ENCODE peak calls at places on chromosome 2, in ten cellular contexts. L is mesendoderm, I is A549, V is DND-41, F is fibroblast of lung, C is hepatocyte, D is PC-3, M is mammary epithelial cell, R is osteoblast, J is H1. A is an unnamed sample.

GRCh38 chr2:85243101-85244072 is 84.4 kb downstream of the TGOLN2 start:
- DNase-seq in M (no peak), V (peak), D (peak), F (peak), R (no peak), I (peak), J (no peak), C (no peak), L (peak), A (peak)

GRCh38 chr2:221675509-221675908 is 103.4 kb upstream of the EPHA4 start:
- DNase-seq in F (no peak), L (no peak), M (no peak), I (no peak), C (no peak), J (no peak), V (no peak), R (peak), D (no peak), A (no peak)

GRCh38 chr2:72919414-72920316 is 2.3 kb downstream of the EMX1 start:
- DNase-seq in M (no peak), L (peak), F (peak), D (no peak), V (no peak), J (no peak), C (no peak), I (no peak), R (peak), A (peak)

GRCh38 chr2:52264488-52264887 is 1232.6 kb upstream of the NRXN1 start:
- DNase-seq in M (no peak), L (peak), R (no peak), F (no peak), C (no peak), J (no peak), D (no peak), V (no peak), I (no peak), A (no peak)

GRCh38 chr2:232417489-232417888 is 10.8 kb downstream of the ALPG start:
- DNase-seq in C (no peak), R (peak), D (no peak), I (no peak), J (no peak), M (no peak), V (no peak), F (no peak), L (no peak), A (no peak)

GRCh38 chr2:146143971-146144370 is 1624.1 kb upstream of the ZEB2 start:
- DNase-seq in V (no peak), L (no peak), D (no peak), F (no peak), R (peak), M (no peak), I (no peak), J (no peak), C (no peak), A (peak)

GRCh38 chr2:6231166-6231565 is 539.0 kb downstream of the SOX11 start:
- DNase-seq in M (no peak), I (no peak), F (no peak), V (no peak), J (no peak), L (no peak), C (no peak), D (no peak), R (no peak), A (no peak)

GRCh38 chr2:119659601-119660342 is 19.2 kb upstream of the TMEM177 start:
- DNase-seq in I (no peak), M (no peak), L (peak), R (no peak), V (peak), F (peak), C (peak), J (no peak), D (peak), A (peak)

GRCh38 chr2:230054079-230054478 is 14.6 kb downstream of the SLC16A14 start:
- DNase-seq in R (peak), F (peak), M (peak), L (no peak), D (peak), C (no peak), J (no peak), I (no peak), V (no peak), A (peak)

GRCh38 chr2:167592441-167592840 is 655.0 kb downstream of the STK39 start:
- DNase-seq in C (no peak), F (no peak), I (no peak), J (no peak), V (no peak), L (no peak), M (no peak), D (no peak), R (no peak), A (no peak)

GRCh38 chr2:75523313-75524275 is 37.1 kb downstream of the EVA1A start:
- DNase-seq in L (no peak), V (peak), I (peak), D (peak), J (no peak), R (peak), M (peak), C (peak), F (peak), A (peak)

GRCh38 chr2:95158891-95159619 is 593 bp downstream of the ZNF514 start:
- DNase-seq in R (peak), I (peak), J (no peak), V (no peak), D (peak), C (peak), F (peak), M (peak), L (peak), A (peak)

GRCh38 chr2:72148975-72149555 is 1.4 kb upstream of the CYP26B1 start:
- DNase-seq in C (peak), M (peak), V (no peak), D (peak), I (no peak), F (peak), J (no peak), L (peak), R (peak), A (peak)

GRCh38 chr2:176385219-176385618 is 116.0 kb downstream of the MTX2 start:
- DNase-seq in J (no peak), V (no peak), D (peak), F (no peak), C (no peak), L (no peak), I (no peak), R (no peak), M (no peak), A (no peak)

GRCh38 chr2:172288603-172289002 is 138.8 kb upstream of the ITGA6 start:
- DNase-seq in I (no peak), F (no peak), M (peak), V (peak), L (no peak), C (peak), J (no peak), R (peak), D (peak), A (peak)

GRCh38 chr2:125224188-125224587 is 1199.1 kb downstream of the CNTNAP5 start:
- DNase-seq in D (no peak), M (no peak), L (no peak), C (no peak), I (no peak), V (no peak), R (no peak), F (no peak), J (no peak), A (no peak)

GRCh38 chr2:54161660-54162059 is 46.2 kb downstream of the ACYP2 start:
- DNase-seq in V (no peak), L (no peak), M (no peak), D (peak), F (peak), R (peak), I (no peak), C (no peak), J (no peak), A (peak)

GRCh38 chr2:65265090-65266045 is 37.7 kb downstream of the ACTR2 start:
- DNase-seq in R (no peak), M (peak), J (no peak), D (peak), I (peak), L (peak), C (peak), F (peak), V (peak), A (peak)

GRCh38 chr2:127173073-127173472 is 47.0 kb downstream of the CYP27C1 start:
- DNase-seq in V (no peak), J (no peak), M (peak), C (peak), F (peak), I (no peak), D (peak), R (peak), L (no peak), A (peak)

GRCh38 chr2:189327879-189328351 is 113.4 kb upstream of the WDR75 start:
- DNase-seq in F (no peak), V (no peak), I (no peak), J (no peak), M (no peak), L (no peak), D (peak), R (peak), C (no peak), A (peak)

GRCh38 chr2:67684991-67685390 is 287.9 kb downstream of the ETAA1 start:
- DNase-seq in V (no peak), M (no peak), I (no peak), D (peak), C (no peak), J (no peak), F (no peak), L (no peak), R (no peak), A (peak)

GRCh38 chr2:242054406-242054805 is 184.9 kb downstream of the RTP5 start:
- DNase-seq in C (no peak), L (no peak), J (no peak), R (no peak), M (no peak), I (no peak), D (no peak), V (no peak), F (no peak), A (no peak)

GRCh38 chr2:27804146-27804545 is 32.6 kb downstream of the MRPL33 start:
- DNase-seq in V (no peak), F (peak), D (no peak), C (no peak), M (peak), I (no peak), R (no peak), J (no peak), L (no peak), A (peak)

GRCh38 chr2:130355578-130356431 is at the start of gene PTPN18:
- DNase-seq in D (peak), C (peak), L (peak), I (peak), M (peak), R (peak), F (peak), V (no peak), J (no peak), A (peak)

GRCh38 chr2:237922641-237923361 is 44.0 kb upstream of the UBE2F start:
- DNase-seq in I (peak), R (peak), J (no peak), C (peak), F (no peak), D (peak), M (peak), V (no peak), L (no peak), A (no peak)

GRCh38 chr2:195343942-195344530 is 313.0 kb upstream of the SLC39A10 start:
- DNase-seq in F (peak), C (no peak), I (no peak), J (no peak), V (no peak), M (peak), D (peak), L (no peak), R (peak), A (peak)

GRCh38 chr2:70962885-70963878 is 15.2 kb upstream of the ANKRD53 start:
- DNase-seq in V (no peak), R (peak), L (no peak), D (no peak), J (no peak), M (no peak), F (no peak), I (no peak), C (peak), A (no peak)

GRCh38 chr2:102187191-102188150 is 648 bp downstream of the IL1RL2 start:
- DNase-seq in M (peak), V (no peak), R (peak), D (no peak), L (peak), C (peak), J (no peak), F (peak), I (no peak), A (peak)

GRCh38 chr2:135037831-135038230 is 9.4 kb downstream of the MAP3K19 start:
- DNase-seq in J (no peak), D (no peak), C (no peak), R (peak), M (no peak), L (no peak), V (no peak), I (no peak), F (no peak), A (peak)

GRCh38 chr2:8086796-8087479 is 594.9 kb upstream of the ID2 start:
- DNase-seq in R (peak), I (no peak), V (no peak), F (peak), L (no peak), C (no peak), M (peak), J (no peak), D (peak), A (peak)

GRCh38 chr2:224887159-224887558 is 155.1 kb downstream of the DOCK10 start:
- DNase-seq in C (no peak), J (no peak), R (no peak), F (peak), I (no peak), V (no peak), D (no peak), L (no peak), M (peak), A (peak)

GRCh38 chr2:172667926-172668325 is 67.7 kb upstream of the RAPGEF4 start:
- DNase-seq in D (no peak), M (no peak), V (no peak), I (no peak), F (peak), J (no peak), R (peak), C (no peak), L (no peak), A (peak)

GRCh38 chr2:27027211-27027651 is 5.5 kb upstream of the TMEM214 start:
- DNase-seq in R (peak), M (no peak), J (no peak), D (no peak), F (no peak), C (no peak), L (no peak), I (no peak), V (no peak), A (no peak)

GRCh38 chr2:70962211-70962884 is 16.1 kb upstream of the ANKRD53 start:
- DNase-seq in C (peak), V (no peak), R (peak), D (no peak), F (no peak), J (no peak), L (no peak), I (no peak), M (no peak), A (no peak)

GRCh38 chr2:216776076-216776726 is 80.9 kb upstream of the IGFBP5 start:
- DNase-seq in R (no peak), J (no peak), L (no peak), V (no peak), I (no peak), M (no peak), F (no peak), C (no peak), D (no peak), A (no peak)
- H3K27ac ChIP-seq in R (no peak), J (no peak), L (no peak), V (no peak), I (no peak), M (no peak), F (no peak), C (peak), D (no peak), A (no peak)

DNA sequence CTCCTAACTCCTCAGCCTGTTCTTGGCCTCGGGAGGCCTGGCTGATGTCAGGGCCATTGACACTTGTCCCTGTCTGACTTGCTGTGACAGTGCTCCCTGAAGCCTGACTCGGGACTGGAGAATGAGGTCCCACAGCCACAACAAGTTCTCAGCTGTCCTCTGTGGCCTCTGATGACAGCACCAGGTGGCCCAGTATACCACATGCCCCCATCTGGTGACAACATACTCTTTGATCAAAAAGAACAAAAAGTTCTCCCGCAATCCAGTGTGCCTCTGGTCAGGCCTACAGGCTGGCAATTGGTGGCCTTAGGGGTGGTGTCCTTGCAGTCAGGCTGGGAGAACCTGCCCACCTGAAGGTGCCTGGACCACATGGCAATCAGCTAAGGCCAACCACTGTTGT is 102.6 kb downstream of the SEPTIN10 start:
- DNase-seq in D (no peak), R (peak), L (no peak), I (no peak), M (no peak), J (no peak), V (no peak), F (no peak), C (no peak), A (no peak)
- H3K4me2 ChIP-seq in D (no peak), R (no peak), L (no peak), I (no peak), M (no peak), J (no peak), V (no peak), F (no peak), C (no peak), A (no peak)

GRCh38 chr2:150473767-150474166 is 13.7 kb downstream of the RND3 start:
- DNase-seq in I (no peak), L (no peak), R (no peak), F (no peak), C (no peak), V (no peak), J (no peak), M (no peak), D (peak), A (no peak)
- H3K27ac ChIP-seq in I (peak), L (no peak), R (peak), F (peak), C (peak), V (no peak), J (no peak), M (peak), D (peak), A (peak)

DNA sequence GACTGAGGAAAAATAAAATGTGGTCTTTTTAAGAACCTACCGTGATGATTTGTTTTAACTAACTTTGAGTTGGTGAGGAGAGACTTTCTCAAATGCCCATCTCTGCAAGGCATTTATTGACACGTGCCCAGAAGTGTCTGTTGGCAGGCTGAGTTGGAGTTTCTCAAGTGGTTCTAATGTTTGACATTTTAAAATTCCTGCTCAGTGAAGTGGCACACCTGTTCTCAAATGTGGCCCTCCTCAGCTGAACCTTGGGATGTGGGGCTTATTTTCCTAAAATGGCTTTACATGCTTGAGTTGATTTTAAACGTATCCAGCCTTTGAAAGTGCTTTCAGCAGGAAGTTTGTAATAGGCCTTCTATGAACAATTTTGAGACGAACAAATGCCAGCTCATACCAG is 876 bp upstream of the CAVIN2 start:
- DNase-seq in L (no peak), I (no peak), J (no peak), V (no peak), F (no peak), M (no peak), D (no peak), C (no peak), R (no peak), A (no peak)
- H3K4me2 ChIP-seq in L (no peak), I (peak), J (no peak), V (no peak), F (peak), M (peak), D (no peak), C (peak), R (no peak), A (peak)

DNA sequence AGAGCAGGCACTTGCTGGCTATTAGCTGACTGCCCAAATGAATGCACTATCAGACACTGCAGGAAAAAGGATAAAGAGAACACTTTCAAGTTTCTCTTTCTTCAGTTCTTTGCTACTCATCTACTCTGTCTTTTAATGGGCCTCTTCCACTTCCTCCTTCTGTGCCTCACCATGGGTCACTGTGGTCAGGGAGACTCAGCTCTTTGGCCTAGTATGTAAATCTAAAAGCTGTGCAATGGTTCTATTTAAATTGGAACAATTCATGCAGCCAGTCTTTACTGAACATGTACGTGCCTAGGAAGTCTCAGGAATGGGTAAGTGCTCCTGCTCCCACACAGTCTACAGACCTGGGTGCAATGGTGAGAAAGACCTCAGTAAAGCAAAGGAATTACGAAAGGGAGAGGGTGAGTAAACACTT is 79.1 kb upstream of the DNMT3A start:
- DNase-seq in L (no peak), V (no peak), M (no peak), I (no peak), J (no peak), R (no peak), C (no peak), F (no peak), D (no peak), A (no peak)
- H3K27ac ChIP-seq in L (no peak), V (no peak), M (no peak), I (no peak), J (no peak), R (no peak), C (peak), F (no peak), D (no peak), A (no peak)

GRCh38 chr2:120743657-120744056 is 8.0 kb downstream of the GLI2 start:
- DNase-seq in J (no peak), R (no peak), L (no peak), V (no peak), C (no peak), F (no peak), D (no peak), M (no peak), I (no peak), A (no peak)

GRCh38 chr2:120741514-120742448 is 6.1 kb downstream of the GLI2 start:
- DNase-seq in I (no peak), L (peak), F (peak), V (no peak), M (no peak), D (peak), C (no peak), R (peak), J (no peak), A (peak)

GRCh38 chr2:120740375-120740764 is 4.7 kb downstream of the GLI2 start:
- DNase-seq in M (no peak), D (no peak), F (no peak), I (no peak), L (no peak), V (no peak), R (no peak), C (no peak), J (no peak), A (no peak)

GRCh38 chr2:120738786-120739771 is 3.4 kb downstream of the GLI2 start:
- DNase-seq in L (peak), R (peak), J (no peak), C (no peak), V (no peak), F (no peak), D (peak), I (no peak), M (no peak), A (no peak)

DNA sequence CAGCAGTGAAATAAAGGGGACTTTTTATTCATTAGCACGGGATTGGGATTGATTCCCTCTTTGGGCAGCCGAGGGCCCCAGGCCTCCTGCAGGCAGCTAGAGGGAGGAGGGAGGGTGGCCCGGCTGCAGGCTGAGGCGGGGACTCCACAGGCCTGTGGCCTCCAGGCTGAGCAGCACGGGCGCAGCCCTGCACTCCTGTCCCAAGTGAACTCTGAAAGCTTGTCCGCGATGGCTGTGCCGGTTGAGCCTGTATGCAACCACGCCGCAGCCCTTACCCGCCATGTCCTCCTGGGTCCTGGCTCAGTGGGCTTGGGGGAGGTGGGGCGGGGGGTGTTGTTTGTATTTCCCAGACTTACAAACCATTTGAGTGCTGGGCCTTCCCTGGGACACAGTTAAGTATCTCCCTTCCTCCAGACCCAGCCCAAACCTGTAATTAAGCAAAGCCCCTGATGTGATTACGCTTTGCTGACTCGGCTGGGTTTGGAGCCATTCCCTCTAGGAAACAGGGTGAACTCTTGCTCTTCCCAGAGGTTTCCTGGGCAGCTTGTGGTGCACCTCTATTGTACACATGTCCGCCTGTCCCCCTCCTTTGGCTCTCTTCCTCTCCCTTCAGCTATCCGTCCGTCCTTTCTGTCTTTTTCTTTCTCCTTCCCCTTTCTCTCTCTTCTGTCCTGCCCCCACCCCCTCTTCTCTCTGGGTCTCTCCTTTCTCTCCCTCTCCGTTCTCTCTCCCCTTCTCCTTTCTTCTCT is 5.3 kb downstream of the GLI2 start:
- DNase-seq in R (peak), L (peak), C (peak), V (no peak), F (peak), I (no peak), M (no peak), D (no peak), J (no peak), A (no peak)
- H3K4me2 ChIP-seq in R (peak), L (peak), C (peak), V (no peak), F (peak), I (peak), M (no peak), D (peak), J (peak), A (peak)

GRCh38 chr2:60959501-60959900 is 58.0 kb upstream of the PEX13 start:
- DNase-seq in F (no peak), L (no peak), J (no peak), V (no peak), M (no peak), R (no peak), D (no peak), I (no peak), C (no peak), A (no peak)
- H3K27ac ChIP-seq in F (no peak), L (no peak), J (no peak), V (no peak), M (peak), R (peak), D (peak), I (peak), C (peak), A (peak)

A was measured in GM23248.